ENCODE peak calls at places on chromosomes 3 and 15, in nine cellular contexts. G, O, S, J, L, D, B, R and Q are unnamed samples.

GRCh38 chr3:66441124-66441523 is 59.7 kb downstream of the LRIG1 start:
- DNase-seq in B (no peak), D (peak; percentile 67), S (no peak), J (peak; percentile 44), O (no peak), G (no peak), L (no peak), R (no peak), Q (no peak)

GRCh38 chr15:39583586-39584265 is 2.8 kb downstream of the THBS1 start:
- DNase-seq in G (no peak), B (peak; percentile 36), L (peak; percentile 34), R (no peak), J (peak; percentile 62), S (no peak), O (no peak), D (peak; percentile 34), Q (no peak)

GRCh38 chr3:11206316-11206715 is 52.0 kb downstream of the HRH1 start:
- DNase-seq in L (no peak), D (no peak), B (no peak), R (no peak), O (no peak), G (no peak), J (peak; percentile 63), S (no peak), Q (no peak)

GRCh38 chr3:20406621-20407020 is 220.6 kb upstream of the SGO1 start:
- DNase-seq in L (no peak), R (no peak), O (no peak), D (peak; percentile 72), G (no peak), B (no peak), J (no peak), S (no peak), Q (no peak)

GRCh38 chr3:105504440-105504951 is 137.8 kb downstream of the ALCAM start:
- DNase-seq in D (no peak), R (no peak), B (no peak), O (no peak), J (no peak), S (no peak), L (no peak), G (no peak), Q (no peak)

GRCh38 chr3:187082976-187083375 is 56.3 kb downstream of the RPL39L start:
- DNase-seq in B (no peak), G (no peak), D (no peak), S (no peak), R (no peak), J (no peak), O (no peak), L (peak; percentile 29), Q (no peak)

GRCh38 chr15:60835974-60836373 is 357.0 kb upstream of the ICE2 start:
- DNase-seq in L (no peak), D (peak; percentile 52), S (no peak), R (no peak), G (no peak), O (no peak), B (no peak), J (peak; percentile 67), Q (no peak)

GRCh38 chr3:68049781-68050180 is 395.4 kb upstream of the SUCLG2 start:
- DNase-seq in B (no peak), D (no peak), S (no peak), G (no peak), J (no peak), O (no peak), L (no peak), R (no peak), Q (no peak)

GRCh38 chr3:180215866-180216265 is 179.1 kb upstream of the PEX5L start:
- DNase-seq in O (no peak), D (no peak), G (no peak), R (no peak), L (no peak), B (no peak), S (no peak), J (no peak), Q (no peak)

GRCh38 chr3:48926425-48927392 is 8.1 kb downstream of the ARIH2 start:
- DNase-seq in D (no peak), G (no peak), L (no peak), R (no peak), J (peak; percentile 45), B (no peak), O (no peak), S (no peak), Q (no peak)